ENCODE peak calls at places on chromosomes 13 and 19, in nine cellular contexts. W, L, O, H, K, Z, R, I and E are unnamed samples.

GRCh38 chr13:110194456-110194855 is 112.5 kb downstream of the COL4A1 start:
- DNase-seq in W (no peak), L (no peak), O (no peak), H (no peak), K (no peak), Z (no peak), R (no peak), I (no peak), E (no peak)

GRCh38 chr19:21699197-21699596 is 68.2 kb downstream of the ZNF100 start:
- DNase-seq in W (no peak), L (no peak), O (no peak), H (no peak), K (no peak), Z (no peak), R (no peak), I (no peak), E (no peak)

GRCh38 chr13:59487883-59488282 is 675.8 kb downstream of the DIAPH3 start:
- DNase-seq in W (no peak), L (no peak), O (no peak), H (no peak), K (no peak), Z (no peak), R (no peak), I (no peak), E (no peak)

GRCh38 chr13:82565191-82565590 is 1317.1 kb downstream of the SLITRK1 start:
- DNase-seq in W (no peak), L (no peak), O (no peak), H (no peak), K (no peak), Z (no peak), R (no peak), I (no peak), E (no peak)

GRCh38 chr19:20616071-20616470 is 45.3 kb downstream of the ZNF626 start:
- DNase-seq in W (no peak), L (no peak), O (no peak), H (no peak), K (no peak), Z (no peak), R (no peak), I (no peak), E (no peak)

GRCh38 chr19:40089462-40089861 is 1.3 kb downstream of the ZNF780A start:
- DNase-seq in W (no peak), L (no peak), O (no peak), H (no peak), K (no peak), Z (no peak), R (no peak), I (no peak), E (no peak)

GRCh38 chr19:58356971-58357797 is 3.9 kb upstream of the A1BG start:
- DNase-seq in W (peak; percentile 41), L (no peak), O (peak; percentile 80), H (no peak), K (no peak), Z (no peak), R (no peak), I (no peak), E (no peak)

GRCh38 chr19:48271531-48272151 is 1.8 kb downstream of the ZNF114 start:
- DNase-seq in W (peak; percentile 65), L (no peak), O (peak; percentile 88), H (peak; percentile 29), K (peak; percentile 23), Z (no peak), R (no peak), I (peak; percentile 31), E (no peak)

GRCh38 chr19:55314396-55314795 is 10.7 kb downstream of the TMEM150B start:
- DNase-seq in W (no peak), L (no peak), O (no peak), H (no peak), K (no peak), Z (no peak), R (no peak), I (no peak), E (no peak)

GRCh38 chr13:113135281-113135760 is 12.7 kb downstream of the F10 start:
- DNase-seq in W (no peak), L (no peak), O (no peak), H (no peak), K (no peak), Z (no peak), R (no peak), I (no peak), E (no peak)

GRCh38 chr19:38952395-38953165 is 21.8 kb downstream of the MRPS12 start:
- DNase-seq in W (no peak), L (no peak), O (no peak), H (no peak), K (peak; percentile 75), Z (no peak), R (peak; percentile 68), I (no peak), E (peak; percentile 40)

GRCh38 chr13:79457948-79458347 is 23.0 kb upstream of the NDFIP2 start:
- DNase-seq in W (no peak), L (no peak), O (no peak), H (no peak), K (peak; percentile 48), Z (no peak), R (no peak), I (no peak), E (peak; percentile 90)

GRCh38 chr19:48627211-48627864 is 8.0 kb downstream of the SPHK2 start:
- DNase-seq in W (no peak), L (no peak), O (no peak), H (no peak), K (no peak), Z (no peak), R (no peak), I (no peak), E (peak; percentile 38)

GRCh38 chr13:71685072-71685471 is 181.9 kb downstream of the DACH1 start:
- DNase-seq in W (no peak), L (no peak), O (no peak), H (no peak), K (no peak), Z (no peak), R (no peak), I (no peak), E (no peak)

DNA sequence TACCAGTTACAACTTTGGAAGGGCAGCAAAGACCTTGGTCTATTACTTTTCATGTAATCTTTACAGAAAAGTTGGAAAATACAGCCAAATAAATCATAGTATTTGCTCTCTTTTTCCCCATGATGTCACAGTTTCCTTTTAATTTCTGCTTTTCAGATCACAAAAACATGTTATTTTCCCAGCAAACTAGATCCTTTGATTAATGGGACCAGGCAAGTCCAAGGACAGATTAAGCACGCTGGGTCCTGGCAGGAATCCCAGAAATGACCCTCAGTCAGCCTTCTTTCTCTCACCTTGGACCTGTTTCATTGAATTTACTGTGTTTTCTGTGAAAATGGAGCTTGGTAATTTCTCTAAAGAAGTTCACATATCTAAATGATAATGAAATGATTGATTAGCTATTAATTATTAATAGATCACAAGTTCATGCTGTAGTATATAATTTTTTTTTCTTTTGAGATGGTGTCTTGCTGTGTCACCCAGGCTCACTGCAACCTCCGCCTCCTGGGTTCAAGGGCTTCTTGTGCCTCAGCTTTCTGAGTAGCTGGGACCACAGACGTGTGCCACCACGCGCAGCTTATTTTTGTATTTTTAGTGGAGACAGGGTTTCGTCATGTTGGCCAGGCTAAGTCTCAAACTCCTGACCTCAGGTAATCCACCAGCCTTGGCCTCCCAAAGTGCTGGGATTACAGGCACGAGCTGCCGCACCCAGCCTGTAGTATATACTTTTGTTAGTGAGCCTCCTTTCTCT is 16.0 kb downstream of the SPATA13 start:
- DNase-seq in W (no peak), L (no peak), O (no peak), H (no peak), K (no peak), Z (no peak), R (no peak), I (no peak), E (no peak)
- TF ChIP-seq CTCF in W (no peak), L (no peak), O (no peak), H (no peak), K (no peak), Z (no peak), R (no peak), I (no peak), E (no peak)

GRCh38 chr19:1918975-1919374 is 13.8 kb downstream of the ADAT3 start:
- DNase-seq in W (no peak), L (no peak), O (no peak), H (no peak), K (no peak), Z (no peak), R (no peak), I (no peak), E (no peak)
- H3K4me3 ChIP-seq in W (no peak overlapping the region), L (no peak overlapping the region), O (no peak overlapping the region), H (no peak overlapping the region), K (no peak overlapping the region), Z (no peak overlapping the region), R (no peak overlapping the region), I (no peak overlapping the region), E (no peak overlapping the region)

GRCh38 chr13:76330756-76331155 is 555.4 kb downstream of the KCTD12 start:
- DNase-seq in W (no peak), L (no peak), O (no peak), H (no peak), K (no peak), Z (no peak), R (no peak), I (no peak), E (no peak)

GRCh38 chr13:76331948-76332712 is 554.1 kb downstream of the KCTD12 start:
- DNase-seq in W (no peak), L (no peak), O (no peak), H (no peak), K (no peak), Z (no peak), R (no peak), I (no peak), E (no peak)

GRCh38 chr13:76329004-76329403 is 557.2 kb downstream of the KCTD12 start:
- DNase-seq in W (no peak), L (no peak), O (no peak), H (no peak), K (no peak), Z (no peak), R (no peak), I (no peak), E (no peak)

GRCh38 chr13:76326343-76326742 is 559.9 kb downstream of the KCTD12 start:
- DNase-seq in W (no peak), L (no peak), O (no peak), H (no peak), K (no peak), Z (no peak), R (no peak), I (no peak), E (no peak)

GRCh38 chr13:76330216-76330615 is 556.0 kb downstream of the KCTD12 start:
- DNase-seq in W (no peak), L (no peak), O (no peak), H (no peak), K (no peak), Z (no peak), R (no peak), I (no peak), E (no peak)
- H3K27me3 ChIP-seq in W (no peaks in the 10 kb centered on the region), L (no peaks in the 10 kb centered on the region), O (no peaks in the 10 kb centered on the region), H (no peaks in the 10 kb centered on the region), K (peaks cover 8% of the 10 kb centered on the region), Z (no peaks in the 10 kb centered on the region), R (no peaks in the 10 kb centered on the region), I (no peaks in the 10 kb centered on the region), E (peaks cover 2% of the 10 kb centered on the region)

DNA sequence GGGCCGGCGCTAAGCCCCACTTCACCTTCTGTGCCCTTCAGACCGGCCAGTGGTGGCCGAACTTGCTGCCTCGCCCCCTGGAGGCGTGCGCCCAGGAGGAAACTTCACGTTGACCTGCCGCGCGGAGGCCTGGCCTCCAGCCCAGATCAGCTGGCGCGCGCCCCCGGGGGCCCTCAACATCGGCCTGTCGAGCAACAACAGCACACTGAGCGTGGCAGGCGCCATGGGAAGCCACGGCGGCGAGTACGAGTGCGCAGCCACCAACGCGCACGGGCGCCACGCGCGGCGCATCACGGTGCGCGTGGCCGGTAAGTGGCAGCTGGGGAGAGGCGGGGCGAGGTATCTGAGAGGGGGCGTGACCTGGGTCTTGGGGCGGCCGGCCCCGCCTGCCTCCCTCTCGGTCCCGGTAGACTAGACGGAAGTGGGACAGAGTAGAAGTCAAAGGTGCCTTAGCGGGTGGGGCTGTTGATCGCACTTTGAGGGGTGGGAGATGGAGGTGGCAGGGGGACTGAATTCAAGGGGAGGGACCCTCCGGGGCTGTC is 5.6 kb downstream of the ICAM5 start:
- DNase-seq in W (peak; percentile 86), L (no peak), O (peak; percentile 93), H (no peak), K (no peak), Z (peak; percentile 46), R (no peak), I (no peak), E (no peak)
- TF ChIP-seq CTCF in W (peak; percentile 18), L (no peak), O (no peak), H (no peak), K (peak; percentile 16), Z (no peak), R (no peak), I (no peak), E (no peak)